ENCODE peak calls at places on chromosomes 12 and 14, in four cellular contexts. T, U, K and C are unnamed samples.

GRCh38 chr14:63269561-63270225 is 49.0 kb downstream of the GPHB5 start:
- DNase-seq in K (no peak), T (no peak), U (no peak), C (no peak)

GRCh38 chr14:85528080-85528881 is 1.7 kb upstream of the FLRT2 start:
- DNase-seq in U (peak), K (peak), T (no peak), C (no peak)

GRCh38 chr14:102248121-102248520 is 56.8 kb downstream of the MOK start:
- DNase-seq in U (no peak), T (no peak), K (no peak), C (no peak)

GRCh38 chr14:96202441-96203094 is 2.1 kb upstream of the BDKRB2 start:
- DNase-seq in T (no peak), U (no peak), K (no peak), C (no peak)

GRCh38 chr14:31787377-31787776 is 226.2 kb downstream of the NUBPL start:
- DNase-seq in U (no peak), T (peak), K (no peak), C (no peak)

GRCh38 chr12:65434737-65435136 is 156.3 kb downstream of the MSRB3 start:
- DNase-seq in U (no peak), K (no peak), T (no peak), C (no peak)

GRCh38 chr12:50604640-50604920 is 99.8 kb downstream of the DIP2B start:
- DNase-seq in T (no peak), K (no peak), U (no peak), C (no peak)

GRCh38 chr12:1907652-1908611 is 10.5 kb downstream of the CACNA2D4 start:
- DNase-seq in T (no peak), K (no peak), U (no peak), C (peak)

GRCh38 chr12:109178532-109178931 is 62.1 kb downstream of the ACACB start:
- DNase-seq in T (no peak), U (no peak), K (no peak), C (no peak)

GRCh38 chr14:104509673-104510072 is 69.9 kb upstream of the C14orf180 start:
- DNase-seq in K (no peak), T (no peak), U (no peak), C (no peak)

GRCh38 chr14:91413547-91414474 is 3.8 kb downstream of the CCDC88C start:
- DNase-seq in K (no peak), U (peak), T (no peak), C (peak)

GRCh38 chr14:92494512-92494911 is 19.1 kb upstream of the RIN3 start:
- DNase-seq in K (no peak), U (no peak), T (no peak), C (no peak)

GRCh38 chr14:102955636-102956035 is 33.2 kb downstream of the AMN start:
- DNase-seq in T (no peak), K (no peak), U (no peak), C (no peak)

GRCh38 chr14:36751116-36751515 is 89.5 kb downstream of the PAX9 start:
- DNase-seq in U (no peak), K (no peak), T (no peak), C (no peak)

GRCh38 chr12:25151476-25151875 is 43.5 kb downstream of the DNAI7 start:
- DNase-seq in U (no peak), T (no peak), K (peak), C (no peak)

GRCh38 chr14:64725360-64725815 is 21.2 kb downstream of the PLEKHG3 start:
- DNase-seq in U (no peak), K (no peak), T (no peak), C (no peak)

GRCh38 chr14:22088614-22089359 is 415.2 kb upstream of the OR4E1 start:
- DNase-seq in T (no peak), U (no peak), K (no peak), C (no peak)

GRCh38 chr14:99751539-99752485 is 41.4 kb upstream of the EML1 start:
- DNase-seq in K (no peak), T (no peak), U (no peak), C (no peak)

GRCh38 chr14:101501341-101501740 is 60.0 kb upstream of the DIO3 start:
- DNase-seq in U (no peak), K (no peak), T (no peak), C (no peak)